ENCODE peak calls at places on chromosome 21, in seven cellular contexts. One of them, this sample, is unnamed. For H3K4me1, the result is how much of the 10 kb centered on the place peaks cover.

GRCh38 chr21:39175154-39175553 is 8.1 kb downstream of the PSMG1 start:
- DNase-seq in sigmoid colon: no peak
- DNase-seq in CD4-positive, alpha-beta memory T cell: peak
- DNase-seq in IMR-90: peak
- DNase-seq in lung: no peak
- DNase-seq in kidney: no peak
- DNase-seq in Peyer's patch: no peak
- DNase-seq in this sample: no peak

GRCh38 chr21:38787461-38788274 is 18.1 kb upstream of the ETS2 start:
- DNase-seq in sigmoid colon: no peak
- DNase-seq in CD4-positive, alpha-beta memory T cell: no peak
- DNase-seq in IMR-90: peak
- DNase-seq in lung: no peak
- DNase-seq in kidney: peak
- DNase-seq in Peyer's patch: peak
- DNase-seq in this sample: no peak

GRCh38 chr21:15848632-15849031 is 118.8 kb downstream of the USP25 start:
- DNase-seq in sigmoid colon: no peak
- DNase-seq in CD4-positive, alpha-beta memory T cell: no peak
- DNase-seq in IMR-90: peak
- DNase-seq in lung: no peak
- DNase-seq in kidney: no peak
- DNase-seq in Peyer's patch: no peak
- DNase-seq in this sample: no peak

GRCh38 chr21:27715131-27715530 is 748.2 kb upstream of the ADAMTS5 start:
- DNase-seq in sigmoid colon: no peak
- DNase-seq in CD4-positive, alpha-beta memory T cell: no peak
- DNase-seq in IMR-90: no peak
- DNase-seq in lung: no peak
- DNase-seq in kidney: no peak
- DNase-seq in Peyer's patch: no peak
- DNase-seq in this sample: no peak

GRCh38 chr21:23401278-23401677 is 2206.0 kb downstream of the MRPL39 start:
- DNase-seq in sigmoid colon: no peak
- DNase-seq in CD4-positive, alpha-beta memory T cell: no peak
- DNase-seq in IMR-90: no peak
- DNase-seq in lung: no peak
- DNase-seq in kidney: no peak
- DNase-seq in Peyer's patch: no peak
- DNase-seq in this sample: no peak

GRCh38 chr21:17519208-17519738 is 6.4 kb downstream of the CXADR start:
- DNase-seq in sigmoid colon: no peak
- DNase-seq in CD4-positive, alpha-beta memory T cell: no peak
- DNase-seq in IMR-90: no peak
- DNase-seq in lung: no peak
- DNase-seq in kidney: no peak
- DNase-seq in Peyer's patch: no peak
- DNase-seq in this sample: no peak

GRCh38 chr21:46227811-46228344 is 696 bp downstream of the LSS start:
- DNase-seq in sigmoid colon: peak
- DNase-seq in CD4-positive, alpha-beta memory T cell: no peak
- DNase-seq in IMR-90: no peak
- DNase-seq in lung: no peak
- DNase-seq in kidney: no peak
- DNase-seq in Peyer's patch: peak
- DNase-seq in this sample: no peak

GRCh38 chr21:16419188-16419874 is 689.5 kb downstream of the USP25 start:
- DNase-seq in sigmoid colon: peak
- DNase-seq in CD4-positive, alpha-beta memory T cell: no peak
- DNase-seq in IMR-90: peak
- DNase-seq in lung: peak
- DNase-seq in kidney: peak
- DNase-seq in Peyer's patch: no peak
- DNase-seq in this sample: peak

GRCh38 chr21:39381009-39381408 is 32.1 kb upstream of the HMGN1 start:
- DNase-seq in sigmoid colon: no peak
- DNase-seq in CD4-positive, alpha-beta memory T cell: no peak
- DNase-seq in IMR-90: no peak
- DNase-seq in lung: no peak
- DNase-seq in kidney: no peak
- DNase-seq in Peyer's patch: no peak
- DNase-seq in this sample: no peak

GRCh38 chr21:26842976-26843911 is 2.0 kb downstream of the ADAMTS1 start:
- DNase-seq in sigmoid colon: peak
- DNase-seq in CD4-positive, alpha-beta memory T cell: no peak
- DNase-seq in IMR-90: peak
- DNase-seq in lung: peak
- DNase-seq in kidney: peak
- DNase-seq in Peyer's patch: peak
- DNase-seq in this sample: peak

GRCh38 chr21:39430954-39431353 is 14.6 kb downstream of the LCA5L start:
- DNase-seq in sigmoid colon: no peak
- DNase-seq in CD4-positive, alpha-beta memory T cell: no peak
- DNase-seq in IMR-90: no peak
- DNase-seq in lung: no peak
- DNase-seq in kidney: no peak
- DNase-seq in Peyer's patch: no peak
- DNase-seq in this sample: no peak

GRCh38 chr21:26798856-26799751 is 46.1 kb downstream of the ADAMTS1 start:
- DNase-seq in sigmoid colon: no peak
- DNase-seq in CD4-positive, alpha-beta memory T cell: no peak
- DNase-seq in IMR-90: peak
- DNase-seq in lung: no peak
- DNase-seq in kidney: no peak
- DNase-seq in Peyer's patch: no peak
- DNase-seq in this sample: no peak

GRCh38 chr21:18529253-18529652 is 125.7 kb upstream of the TMPRSS15 start:
- DNase-seq in sigmoid colon: no peak
- DNase-seq in CD4-positive, alpha-beta memory T cell: no peak
- DNase-seq in IMR-90: no peak
- DNase-seq in lung: no peak
- DNase-seq in kidney: no peak
- DNase-seq in Peyer's patch: no peak
- DNase-seq in this sample: no peak

GRCh38 chr21:14361958-14362357 is 21.0 kb downstream of the HSPA13 start:
- DNase-seq in sigmoid colon: no peak
- DNase-seq in CD4-positive, alpha-beta memory T cell: no peak
- DNase-seq in IMR-90: no peak
- DNase-seq in lung: no peak
- DNase-seq in kidney: no peak
- DNase-seq in Peyer's patch: no peak
- DNase-seq in this sample: no peak

GRCh38 chr21:46054447-46054846 is 43.5 kb upstream of the COL6A2 start:
- DNase-seq in sigmoid colon: peak
- DNase-seq in CD4-positive, alpha-beta memory T cell: no peak
- DNase-seq in IMR-90: peak
- DNase-seq in lung: no peak
- DNase-seq in kidney: peak
- DNase-seq in Peyer's patch: no peak
- DNase-seq in this sample: peak

GRCh38 chr21:41143596-41144325 is 24.2 kb upstream of the BACE2 start:
- DNase-seq in sigmoid colon: no peak
- DNase-seq in CD4-positive, alpha-beta memory T cell: no peak
- DNase-seq in IMR-90: no peak
- DNase-seq in lung: no peak
- DNase-seq in kidney: no peak
- DNase-seq in Peyer's patch: no peak
- DNase-seq in this sample: no peak

GRCh38 chr21:41378849-41379248 is 17.0 kb downstream of the MX2 start:
- DNase-seq in sigmoid colon: no peak
- DNase-seq in CD4-positive, alpha-beta memory T cell: no peak
- DNase-seq in IMR-90: no peak
- DNase-seq in lung: no peak
- DNase-seq in kidney: no peak
- DNase-seq in Peyer's patch: no peak
- DNase-seq in this sample: no peak

GRCh38 chr21:25487046-25487594 is 120.2 kb downstream of the MRPL39 start:
- DNase-seq in sigmoid colon: no peak
- DNase-seq in CD4-positive, alpha-beta memory T cell: no peak
- DNase-seq in IMR-90: no peak
- DNase-seq in lung: no peak
- DNase-seq in kidney: no peak
- DNase-seq in Peyer's patch: no peak
- DNase-seq in this sample: no peak

DNA sequence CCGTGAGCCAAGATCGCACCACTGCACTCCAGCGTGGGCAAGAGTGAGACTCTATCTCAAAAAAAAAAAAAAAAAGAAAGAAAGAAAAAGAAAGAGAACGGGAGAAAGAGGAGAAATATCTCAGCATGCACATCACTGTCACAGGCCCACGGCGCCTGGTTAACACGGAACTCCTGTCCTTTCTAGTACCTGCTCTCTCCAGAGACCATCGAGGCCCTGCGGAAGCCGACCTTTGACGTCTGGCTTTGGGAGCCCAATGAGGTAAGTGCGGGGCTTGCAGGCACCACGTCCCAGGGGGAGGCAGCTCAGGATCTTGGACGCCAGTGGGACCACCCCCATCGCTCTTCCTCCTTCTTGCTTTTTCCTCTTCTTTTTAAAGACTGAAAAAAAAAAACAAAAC is 100.4 kb downstream of the PDE9A start:
- DNase-seq in sigmoid colon: no peak
- DNase-seq in CD4-positive, alpha-beta memory T cell: no peak
- DNase-seq in IMR-90: no peak
- DNase-seq in lung: no peak
- DNase-seq in kidney: peak
- DNase-seq in Peyer's patch: no peak
- DNase-seq in this sample: no peak
- H3K4me1 ChIP-seq in sigmoid colon: under half
- H3K4me1 ChIP-seq in CD4-positive, alpha-beta memory T cell: under half
- H3K4me1 ChIP-seq in IMR-90: under half
- H3K4me1 ChIP-seq in lung: under half
- H3K4me1 ChIP-seq in kidney: under half
- H3K4me1 ChIP-seq in Peyer's patch: under half
- H3K4me1 ChIP-seq in this sample: under half

GRCh38 chr21:43699933-43700599 is 18.9 kb upstream of the PDXK start:
- DNase-seq in sigmoid colon: no peak
- DNase-seq in CD4-positive, alpha-beta memory T cell: no peak
- DNase-seq in IMR-90: no peak
- DNase-seq in lung: no peak
- DNase-seq in kidney: peak
- DNase-seq in Peyer's patch: no peak
- DNase-seq in this sample: no peak
- H3K4me3 ChIP-seq in sigmoid colon: no peak
- H3K4me3 ChIP-seq in CD4-positive, alpha-beta memory T cell: no peak
- H3K4me3 ChIP-seq in IMR-90: no peak
- H3K4me3 ChIP-seq in lung: no peak
- H3K4me3 ChIP-seq in kidney: no peak
- H3K4me3 ChIP-seq in Peyer's patch: no peak
- H3K4me3 ChIP-seq in this sample: no peak

GRCh38 chr21:32520885-32521735 is 64.2 kb downstream of the TCP10L start:
- DNase-seq in sigmoid colon: peak
- DNase-seq in CD4-positive, alpha-beta memory T cell: no peak
- DNase-seq in IMR-90: peak
- DNase-seq in lung: peak
- DNase-seq in kidney: peak
- DNase-seq in Peyer's patch: peak
- DNase-seq in this sample: peak
- H3K27ac ChIP-seq in sigmoid colon: peak
- H3K27ac ChIP-seq in CD4-positive, alpha-beta memory T cell: no peak
- H3K27ac ChIP-seq in IMR-90: peak
- H3K27ac ChIP-seq in lung: peak
- H3K27ac ChIP-seq in kidney: peak
- H3K27ac ChIP-seq in Peyer's patch: no peak
- H3K27ac ChIP-seq in this sample: peak

GRCh38 chr21:44950016-44950326 is 10.1 kb downstream of the SLX9 start:
- DNase-seq in sigmoid colon: no peak
- DNase-seq in CD4-positive, alpha-beta memory T cell: no peak
- DNase-seq in IMR-90: no peak
- DNase-seq in lung: no peak
- DNase-seq in kidney: no peak
- DNase-seq in Peyer's patch: no peak
- DNase-seq in this sample: no peak
- H3K4me1 ChIP-seq in sigmoid colon: under half
- H3K4me1 ChIP-seq in CD4-positive, alpha-beta memory T cell: under half
- H3K4me1 ChIP-seq in IMR-90: under half
- H3K4me1 ChIP-seq in lung: under half
- H3K4me1 ChIP-seq in kidney: under half
- H3K4me1 ChIP-seq in Peyer's patch: under half
- H3K4me1 ChIP-seq in this sample: half or more

GRCh38 chr21:28908351-28908750 is 84.3 kb downstream of the LTN1 start:
- DNase-seq in sigmoid colon: no peak
- DNase-seq in CD4-positive, alpha-beta memory T cell: no peak
- DNase-seq in IMR-90: no peak
- DNase-seq in lung: no peak
- DNase-seq in kidney: no peak
- DNase-seq in Peyer's patch: no peak
- DNase-seq in this sample: no peak

GRCh38 chr21:28906841-28907240 is 85.8 kb downstream of the LTN1 start:
- DNase-seq in sigmoid colon: no peak
- DNase-seq in CD4-positive, alpha-beta memory T cell: no peak
- DNase-seq in IMR-90: no peak
- DNase-seq in lung: no peak
- DNase-seq in kidney: no peak
- DNase-seq in Peyer's patch: no peak
- DNase-seq in this sample: no peak

GRCh38 chr21:28903448-28903847 is 89.2 kb downstream of the LTN1 start:
- DNase-seq in sigmoid colon: no peak
- DNase-seq in CD4-positive, alpha-beta memory T cell: no peak
- DNase-seq in IMR-90: no peak
- DNase-seq in lung: no peak
- DNase-seq in kidney: no peak
- DNase-seq in Peyer's patch: no peak
- DNase-seq in this sample: no peak

GRCh38 chr21:28904961-28905435 is 87.7 kb downstream of the LTN1 start:
- DNase-seq in sigmoid colon: no peak
- DNase-seq in CD4-positive, alpha-beta memory T cell: no peak
- DNase-seq in IMR-90: no peak
- DNase-seq in lung: no peak
- DNase-seq in kidney: no peak
- DNase-seq in Peyer's patch: no peak
- DNase-seq in this sample: no peak

DNA sequence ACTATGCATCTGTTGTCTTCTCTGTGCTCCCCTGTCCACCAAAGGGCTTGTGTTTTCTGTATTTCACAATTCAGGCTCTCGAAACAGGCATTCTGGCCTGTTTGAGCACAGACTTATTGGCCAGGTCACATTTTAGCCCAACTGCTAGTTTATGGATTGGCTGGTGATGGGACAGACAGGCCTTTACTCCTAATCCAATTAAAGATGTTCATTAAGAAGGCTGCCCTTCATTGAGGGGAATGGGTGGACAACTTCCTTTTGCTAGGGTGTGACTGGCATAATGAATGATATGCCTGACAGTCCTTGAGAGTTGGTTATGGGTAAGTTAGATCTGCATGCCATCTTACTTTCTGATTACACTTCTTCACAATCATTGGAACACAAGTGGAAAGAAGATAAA is 86.4 kb downstream of the LTN1 start:
- DNase-seq in sigmoid colon: no peak
- DNase-seq in CD4-positive, alpha-beta memory T cell: no peak
- DNase-seq in IMR-90: no peak
- DNase-seq in lung: no peak
- DNase-seq in kidney: no peak
- DNase-seq in Peyer's patch: no peak
- DNase-seq in this sample: no peak
- H3K4me3 ChIP-seq in sigmoid colon: no peak
- H3K4me3 ChIP-seq in CD4-positive, alpha-beta memory T cell: no peak
- H3K4me3 ChIP-seq in IMR-90: no peak
- H3K4me3 ChIP-seq in lung: no peak
- H3K4me3 ChIP-seq in kidney: no peak
- H3K4me3 ChIP-seq in Peyer's patch: no peak
- H3K4me3 ChIP-seq in this sample: no peak

This sample was measured in right atrium auricular region.